ENCODE peak calls at places on chromosomes 13 and 19, in four cellular contexts. S is AG04450; Q is hepatocyte; E is CD4-positive, alpha-beta T cell. A is an unnamed sample.

GRCh38 chr13:29679357-29680050 is 84.0 kb upstream of the SLC7A1 start:
- DNase-seq in S (no peak), Q (no peak), E (no peak), A (no peak)

GRCh38 chr19:6100284-6100915 is 9.9 kb downstream of the RFX2 start:
- DNase-seq in S (no peak), Q (no peak), E (peak), A (no peak)

GRCh38 chr13:64529874-64530485 is 2700.2 kb downstream of the PCDH9 start:
- DNase-seq in S (no peak), Q (peak), E (no peak), A (no peak)

GRCh38 chr19:10352764-10353671 is 13.6 kb upstream of the ICAM3 start:
- DNase-seq in S (no peak), Q (peak), E (no peak), A (no peak)

GRCh38 chr19:15108145-15108844 is 1.1 kb downstream of the SYDE1 start:
- DNase-seq in S (no peak), Q (no peak), E (no peak), A (no peak)

GRCh38 chr13:110726726-110727125 is 13.2 kb downstream of the ING1 start:
- DNase-seq in S (no peak), Q (no peak), E (peak), A (no peak)

GRCh38 chr19:33269016-33269415 is 33.3 kb downstream of the CEBPA start:
- DNase-seq in S (no peak), Q (no peak), E (no peak), A (no peak)

GRCh38 chr13:91381371-91381770 is 17.1 kb upstream of the GPC5 start:
- DNase-seq in S (no peak), Q (peak), E (no peak), A (no peak)

GRCh38 chr13:37715606-37716015 is 117.0 kb upstream of the POSTN start:
- DNase-seq in S (peak), Q (no peak), E (no peak), A (no peak)

GRCh38 chr13:98447881-98448641 is 128.8 kb downstream of the STK24 start:
- DNase-seq in S (no peak), Q (peak), E (no peak), A (no peak)

GRCh38 chr19:49333426-49334288 is 1.5 kb upstream of the CD37 start:
- DNase-seq in S (no peak), Q (no peak), E (peak), A (no peak)

GRCh38 chr19:46299004-46299509 is 2.2 kb downstream of the HIF3A start:
- DNase-seq in S (peak), Q (peak), E (no peak), A (peak)

GRCh38 chr13:57877596-57877995 is 246.1 kb downstream of the PCDH17 start:
- DNase-seq in S (no peak), Q (no peak), E (no peak), A (no peak)

GRCh38 chr19:55678121-55678671 is 3.2 kb downstream of the EPN1 start:
- DNase-seq in S (no peak), Q (no peak), E (no peak), A (no peak)

GRCh38 chr19:3880471-3881271 is at the start of gene ATCAY:
- DNase-seq in S (no peak), Q (no peak), E (no peak), A (no peak)

GRCh38 chr13:80957019-80957650 is 616.2 kb upstream of the SPRY2 start:
- DNase-seq in S (no peak), Q (no peak), E (no peak), A (no peak)

GRCh38 chr13:50948576-50948975 is 39.0 kb downstream of the RNASEH2B start:
- DNase-seq in S (no peak), Q (no peak), E (no peak), A (no peak)

GRCh38 chr13:95246292-95247082 is 54.8 kb downstream of the ABCC4 start:
- DNase-seq in S (no peak), Q (no peak), E (no peak), A (no peak)

GRCh38 chr13:114324334-114324733 is 10.0 kb downstream of the CHAMP1 start:
- DNase-seq in S (no peak), Q (no peak), E (no peak), A (no peak)

GRCh38 chr13:30192320-30193093 is 114.8 kb downstream of the KATNAL1 start:
- DNase-seq in S (no peak), Q (no peak), E (no peak), A (no peak)

GRCh38 chr19:5624154-5624663 is 1.3 kb downstream of the SAFB start:
- DNase-seq in S (no peak), Q (peak), E (no peak), A (no peak)

GRCh38 chr19:33872445-33873320 is 76.0 kb downstream of the KCTD15 start:
- DNase-seq in S (no peak), Q (no peak), E (no peak), A (no peak)

GRCh38 chr19:1602091-1602707 is 3.1 kb downstream of the UQCR11 start:
- DNase-seq in S (no peak), Q (no peak), E (no peak), A (no peak)
- TF ChIP-seq CTCF in S (no peak), Q (no peak), E (no peak), A (no peak)

DNA sequence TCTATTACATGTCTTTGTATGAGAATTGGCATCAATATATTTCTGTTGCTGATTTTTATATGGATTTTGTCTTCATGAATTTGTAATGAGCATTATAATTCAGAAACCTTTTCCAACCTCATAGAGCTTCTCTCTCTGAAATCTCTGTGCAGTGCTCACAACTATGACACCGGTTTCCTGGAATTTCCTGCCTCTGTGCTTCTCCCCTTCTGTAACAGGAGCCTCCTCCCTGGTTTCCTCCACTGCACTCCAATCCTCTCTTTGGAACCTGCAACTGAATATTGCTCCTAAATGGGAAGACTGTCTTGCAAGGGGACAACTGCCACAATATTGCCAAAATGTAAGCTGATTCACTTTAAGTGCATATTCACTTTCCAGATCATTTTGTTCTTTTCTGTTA is 1147.9 kb downstream of the UQCRFS1 start:
- DNase-seq in S (no peak), Q (no peak), E (no peak), A (no peak)
- TF ChIP-seq CTCF in S (no peak), Q (no peak), E (no peak), A (no peak)

GRCh38 chr19:53389591-53390377 is 5.2 kb upstream of the ZNF765 start:
- DNase-seq in S (no peak), Q (no peak), E (no peak), A (no peak)

GRCh38 chr19:53394522-53394973 is 401 bp upstream of the ZNF765 start:
- DNase-seq in S (no peak), Q (peak), E (no peak), A (peak)

GRCh38 chr19:53394974-53395839 is at the start of gene ZNF765:
- DNase-seq in S (peak), Q (peak), E (peak), A (peak)
- TF ChIP-seq CTCF in S (peak), Q (peak), E (peak), A (peak)

GRCh38 chr19:29292562-29292961 is 79.6 kb upstream of the UQCRFS1 start:
- DNase-seq in S (no peak), Q (no peak), E (no peak), A (no peak)

GRCh38 chr19:29292146-29292545 is 79.2 kb upstream of the UQCRFS1 start:
- DNase-seq in S (no peak), Q (no peak), E (no peak), A (no peak)

GRCh38 chr19:29289020-29289419 is 76.1 kb upstream of the UQCRFS1 start:
- DNase-seq in S (no peak), Q (no peak), E (no peak), A (no peak)

GRCh38 chr19:29293292-29293691 is 80.3 kb upstream of the UQCRFS1 start:
- DNase-seq in S (no peak), Q (no peak), E (no peak), A (no peak)

DNA sequence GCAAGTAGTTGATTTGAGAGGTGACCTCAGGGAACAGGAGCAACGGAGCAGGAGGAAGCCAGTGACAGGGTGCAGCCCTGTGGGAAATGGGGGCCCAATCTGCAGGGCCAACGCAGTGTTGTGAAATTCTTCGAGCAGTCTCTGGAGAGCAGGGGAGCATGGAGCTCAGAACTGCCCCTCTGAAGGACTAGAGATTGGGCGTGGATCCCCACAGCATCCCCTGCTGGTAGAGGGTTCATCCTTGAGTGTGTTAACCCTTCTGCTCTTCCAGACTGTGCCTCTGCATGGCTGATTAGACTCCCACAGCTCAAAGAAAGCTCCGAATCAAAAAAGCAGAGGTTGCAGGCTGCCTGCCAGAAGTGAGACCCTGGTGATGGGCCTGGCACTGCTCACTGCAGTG is 77.9 kb upstream of the UQCRFS1 start:
- DNase-seq in S (no peak), Q (no peak), E (no peak), A (no peak)
- TF ChIP-seq CTCF in S (no peak), Q (no peak), E (no peak), A (no peak)

GRCh38 chr13:73842621-73843020 is 291.6 kb downstream of the KLF12 start:
- DNase-seq in S (no peak), Q (no peak), E (no peak), A (no peak)

GRCh38 chr13:73833331-73834070 is 300.7 kb downstream of the KLF12 start:
- DNase-seq in S (peak), Q (no peak), E (no peak), A (no peak)

GRCh38 chr13:73832203-73832602 is 302.0 kb downstream of the KLF12 start:
- DNase-seq in S (no peak), Q (peak), E (no peak), A (no peak)

GRCh38 chr13:73835138-73835721 is 299.0 kb downstream of the KLF12 start:
- DNase-seq in S (no peak), Q (peak), E (no peak), A (no peak)

GRCh38 chr13:73837147-73837546 is 297.1 kb downstream of the KLF12 start:
- DNase-seq in S (no peak), Q (no peak), E (no peak), A (no peak)
- TF ChIP-seq CTCF in S (no peak), Q (no peak), E (no peak), A (no peak)